ENCODE peak calls at places on chromosome 11, in six cellular contexts. One of them, this sample, is unnamed.

GRCh38 chr11:119975561-119976152 is 162.3 kb downstream of the TRIM29 start:
- DNase-seq in AG04450: no peak
- DNase-seq in neural crest cell: no peak
- DNase-seq in cortex of kidney: no peak
- DNase-seq in GM23248: no peak
- DNase-seq in A549: no peak
- DNase-seq in this sample: no peak

GRCh38 chr11:93648168-93648567 is 13.3 kb upstream of the CEP295 start:
- DNase-seq in AG04450: no peak
- DNase-seq in neural crest cell: no peak
- DNase-seq in cortex of kidney: no peak
- DNase-seq in GM23248: peak; percentile 21
- DNase-seq in A549: peak; percentile 17
- DNase-seq in this sample: peak; percentile 42

GRCh38 chr11:15707971-15708370 is 593.2 kb downstream of the INSC start:
- DNase-seq in AG04450: no peak
- DNase-seq in neural crest cell: no peak
- DNase-seq in cortex of kidney: no peak
- DNase-seq in GM23248: no peak
- DNase-seq in A549: peak; percentile 33
- DNase-seq in this sample: peak; percentile 78

GRCh38 chr11:34323601-34324000 is 34.2 kb downstream of the ABTB2 start:
- DNase-seq in AG04450: no peak
- DNase-seq in neural crest cell: no peak
- DNase-seq in cortex of kidney: no peak
- DNase-seq in GM23248: peak; percentile 43
- DNase-seq in A549: no peak
- DNase-seq in this sample: peak; percentile 6

GRCh38 chr11:33089776-33090175 is 50.4 kb downstream of the TCP11L1 start:
- DNase-seq in AG04450: peak; percentile 1
- DNase-seq in neural crest cell: no peak
- DNase-seq in cortex of kidney: no peak
- DNase-seq in GM23248: peak; percentile 46
- DNase-seq in A549: peak; percentile 17
- DNase-seq in this sample: no peak

GRCh38 chr11:64763804-64764611 is 4.2 kb upstream of the PYGM start:
- DNase-seq in AG04450: no peak
- DNase-seq in neural crest cell: no peak
- DNase-seq in cortex of kidney: no peak
- DNase-seq in GM23248: no peak
- DNase-seq in A549: no peak
- DNase-seq in this sample: no peak

GRCh38 chr11:68321293-68322030 is 9.1 kb downstream of the LRP5 start:
- DNase-seq in AG04450: no peak
- DNase-seq in neural crest cell: no peak
- DNase-seq in cortex of kidney: no peak
- DNase-seq in GM23248: no peak
- DNase-seq in A549: no peak
- DNase-seq in this sample: no peak

GRCh38 chr11:15981292-15981691 is 375.1 kb downstream of the SOX6 start:
- DNase-seq in AG04450: no peak
- DNase-seq in neural crest cell: no peak
- DNase-seq in cortex of kidney: no peak
- DNase-seq in GM23248: no peak
- DNase-seq in A549: no peak
- DNase-seq in this sample: no peak

GRCh38 chr11:64344160-64344559 is 4.2 kb downstream of the CCDC88B start:
- DNase-seq in AG04450: no peak
- DNase-seq in neural crest cell: no peak
- DNase-seq in cortex of kidney: no peak
- DNase-seq in GM23248: no peak
- DNase-seq in A549: no peak
- DNase-seq in this sample: no peak

GRCh38 chr11:78203184-78203583 is 14.5 kb downstream of the USP35 start:
- DNase-seq in AG04450: no peak
- DNase-seq in neural crest cell: no peak
- DNase-seq in cortex of kidney: no peak
- DNase-seq in GM23248: no peak
- DNase-seq in A549: no peak
- DNase-seq in this sample: no peak

GRCh38 chr11:72179804-72180396 is 12.0 kb upstream of the FOLR1 start:
- DNase-seq in AG04450: no peak
- DNase-seq in neural crest cell: no peak
- DNase-seq in cortex of kidney: no peak
- DNase-seq in GM23248: peak; percentile 41
- DNase-seq in A549: no peak
- DNase-seq in this sample: peak; percentile 61